ENCODE peak calls at places on chromosome 15, in nine cellular contexts. R is AG20443; I is astrocyte; K is ACHN; E is A549; J is mammary epithelial cell; X is stimulated activated CD8-positive, alpha-beta memory T cell treated with anti-CD3 and anti-CD28 coated beads, Interleukin-15, amount 100 ng/mL, for 24 hours; V is midbrain; O is EH. M is an unnamed sample.

GRCh38 chr15:67783303-67783702 is 42.0 kb upstream of the SKOR1 start:
- DNase-seq in J (no peak), K (no peak), X (peak), I (no peak), E (no peak), V (no peak), R (no peak), O (no peak), M (no peak)

GRCh38 chr15:73822998-73823397 is 50.4 kb upstream of the TBC1D21 start:
- DNase-seq in O (peak), X (no peak), V (no peak), J (peak), I (peak), K (peak), E (no peak), R (peak), M (no peak)

GRCh38 chr15:68177747-68178146 is 27.4 kb downstream of the CALML4 start:
- DNase-seq in K (no peak), O (peak), J (no peak), I (peak), E (no peak), V (no peak), X (no peak), R (peak), M (no peak)

GRCh38 chr15:74432271-74432967 is 1.3 kb downstream of the SEMA7A start:
- DNase-seq in O (no peak), I (no peak), J (no peak), K (no peak), E (no peak), X (no peak), R (no peak), V (no peak), M (no peak)

GRCh38 chr15:55526559-55527036 is 18.6 kb upstream of the DNAAF4 start:
- DNase-seq in E (peak), K (peak), J (peak), V (peak), R (peak), I (peak), O (peak), X (no peak), M (no peak)

GRCh38 chr15:63319065-63319464 is 41.7 kb downstream of the APH1B start:
- DNase-seq in K (no peak), O (peak), E (no peak), R (no peak), V (no peak), J (no peak), I (no peak), X (no peak), M (no peak)

GRCh38 chr15:40239671-40240618 is 1.1 kb downstream of the PAK6 start:
- DNase-seq in R (no peak), K (no peak), I (no peak), X (no peak), V (no peak), E (no peak), J (peak), O (no peak), M (no peak)

GRCh38 chr15:76309561-76310330 is 1.5 kb downstream of the ETFA start:
- DNase-seq in X (no peak), K (no peak), J (no peak), V (no peak), O (peak), R (no peak), E (no peak), I (peak), M (no peak)

GRCh38 chr15:42707068-42707467 is 29.9 kb downstream of the CDAN1 start:
- DNase-seq in R (peak), O (peak), J (peak), X (no peak), V (no peak), K (no peak), I (peak), E (peak), M (no peak)

GRCh38 chr15:74328331-74329056 is 39.0 kb downstream of the CYP11A1 start:
- DNase-seq in J (no peak), V (no peak), E (no peak), I (no peak), X (no peak), O (no peak), K (no peak), R (no peak), M (peak)

GRCh38 chr15:50183112-50183794 is 1.3 kb downstream of the SLC27A2 start:
- DNase-seq in O (no peak), K (no peak), V (no peak), E (no peak), J (no peak), I (no peak), X (no peak), R (no peak), M (no peak)

GRCh38 chr15:58477228-58477627 is 45.4 kb downstream of the LIPC start:
- DNase-seq in K (no peak), J (no peak), I (no peak), X (no peak), V (no peak), E (no peak), O (no peak), R (no peak), M (no peak)

GRCh38 chr15:28885630-28886430 is at the start of gene APBA2:
- DNase-seq in X (peak), O (peak), I (peak), K (peak), E (peak), J (peak), V (peak), R (peak), M (no peak)

GRCh38 chr15:39462691-39463090 is 118.2 kb upstream of the THBS1 start:
- DNase-seq in K (no peak), E (no peak), R (no peak), O (peak), V (no peak), X (no peak), I (peak), J (peak), M (no peak)

GRCh38 chr15:25989327-25989726 is 126.2 kb upstream of the ATP10A start:
- DNase-seq in O (no peak), K (no peak), E (no peak), X (no peak), V (no peak), J (no peak), R (no peak), I (no peak), M (no peak)

GRCh38 chr15:78538358-78538757 is 1.9 kb upstream of the PSMA4 start:
- DNase-seq in I (no peak), J (no peak), X (no peak), O (no peak), E (no peak), R (no peak), K (no peak), V (no peak), M (no peak)

GRCh38 chr15:63277044-63277892 is at the start of gene APH1B:
- DNase-seq in O (peak), J (peak), K (peak), I (peak), V (peak), E (peak), X (peak), R (peak), M (peak)

GRCh38 chr15:100712226-100712625 is 109.8 kb downstream of the ASB7 start:
- DNase-seq in J (peak), O (peak), K (no peak), E (no peak), I (peak), R (peak), V (no peak), X (no peak), M (peak)

GRCh38 chr15:87874896-87875661 is 381.5 kb downstream of the NTRK3 start:
- DNase-seq in E (no peak), X (no peak), J (no peak), V (peak), K (no peak), I (peak), R (peak), O (peak), M (peak)

GRCh38 chr15:90300988-90301715 is 35.7 kb downstream of the NGRN start:
- DNase-seq in J (peak), X (no peak), V (peak), I (no peak), K (peak), O (peak), R (peak), E (peak), M (peak)

GRCh38 chr15:43278869-43279268 is 12.1 kb upstream of the TGM5 start:
- DNase-seq in K (no peak), R (no peak), X (no peak), O (no peak), I (no peak), E (no peak), J (no peak), V (no peak), M (no peak)

GRCh38 chr15:66996099-66996498 is 69.3 kb upstream of the SMAD3 start:
- DNase-seq in X (no peak), J (no peak), I (peak), R (peak), O (peak), K (no peak), V (no peak), E (no peak), M (no peak)

GRCh38 chr15:101172421-101173097 is 79.3 kb downstream of the CHSY1 start:
- DNase-seq in K (no peak), E (no peak), O (no peak), R (no peak), X (no peak), I (no peak), V (no peak), J (no peak), M (no peak)

GRCh38 chr15:100468265-100468664 is 60.5 kb downstream of the CERS3 start:
- DNase-seq in O (peak), E (peak), K (no peak), I (peak), J (no peak), V (no peak), X (no peak), R (no peak), M (peak)

GRCh38 chr15:39581501-39582285 is 814 bp downstream of the THBS1 start:
- DNase-seq in J (peak), O (peak), R (no peak), E (peak), X (no peak), K (peak), I (no peak), V (no peak), M (peak)

GRCh38 chr15:40003491-40003916 is 35.5 kb downstream of the SRP14 start:
- DNase-seq in R (no peak), J (no peak), V (no peak), O (no peak), K (no peak), I (no peak), X (no peak), E (no peak), M (no peak)

GRCh38 chr15:62456011-62456920 is 291.2 kb upstream of the C2CD4B start:
- DNase-seq in X (no peak), K (no peak), E (no peak), O (peak), I (peak), J (no peak), V (no peak), R (no peak), M (no peak)

GRCh38 chr15:90580946-90581345 is 51.2 kb downstream of the CRTC3 start:
- DNase-seq in O (no peak), R (no peak), V (no peak), I (no peak), E (no peak), K (no peak), J (no peak), X (no peak), M (no peak)

GRCh38 chr15:85976986-85977385 is 102.7 kb upstream of the AGBL1 start:
- DNase-seq in J (peak), O (peak), X (no peak), K (no peak), R (no peak), E (no peak), I (peak), V (no peak), M (no peak)

GRCh38 chr15:68469162-68470048 is 37.4 kb upstream of the ITGA11 start:
- DNase-seq in E (no peak), K (no peak), R (no peak), O (peak), J (no peak), I (peak), V (no peak), X (no peak), M (no peak)

GRCh38 chr15:90291679-90292356 is 26.3 kb downstream of the NGRN start:
- DNase-seq in X (no peak), K (peak), R (peak), V (no peak), E (peak), J (peak), I (no peak), O (peak), M (no peak)

GRCh38 chr15:89329329-89330084 is 5.1 kb downstream of the POLG start:
- DNase-seq in I (no peak), R (no peak), E (no peak), V (no peak), J (no peak), K (no peak), O (no peak), X (no peak), M (no peak)

GRCh38 chr15:85726446-85726845 is 68.3 kb downstream of the KLHL25 start:
- DNase-seq in I (no peak), R (peak), X (no peak), J (no peak), E (no peak), O (peak), V (no peak), K (no peak), M (no peak)

GRCh38 chr15:75091814-75092213 is 68.4 kb downstream of the PPCDC start:
- DNase-seq in X (no peak), R (no peak), E (no peak), J (peak), O (peak), I (peak), K (no peak), V (no peak), M (no peak)

GRCh38 chr15:44668925-44669324 is 5.5 kb upstream of the SPG11 start:
- DNase-seq in V (no peak), K (no peak), X (no peak), J (no peak), R (no peak), E (no peak), O (no peak), I (no peak), M (no peak)

GRCh38 chr15:32802296-32802936 is 84.6 kb downstream of the GREM1 start:
- DNase-seq in K (no peak), R (peak), O (peak), I (peak), J (peak), X (no peak), E (no peak), V (no peak), M (no peak)

GRCh38 chr15:66936115-66936863 is 129.1 kb upstream of the SMAD3 start:
- DNase-seq in E (no peak), R (peak), I (no peak), K (no peak), O (peak), J (no peak), X (no peak), V (no peak), M (peak)

GRCh38 chr15:70859322-70859908 is 5.5 kb upstream of the LARP6 start:
- DNase-seq in E (no peak), R (no peak), V (no peak), J (no peak), K (no peak), I (no peak), O (no peak), X (no peak), M (no peak)

GRCh38 chr15:79427781-79428598 is 4.1 kb upstream of the MINAR1 start:
- DNase-seq in R (no peak), X (no peak), K (no peak), V (no peak), J (no peak), O (no peak), E (no peak), I (no peak), M (no peak)

M was measured in Right ventricle myocardium superior.